ENCODE peak calls at places on chromosomes 2 and 18, in four cellular contexts. L is GDM1; S is activated naive CD8-positive, alpha-beta T cell treated with anti-CD3 and anti-CD28 coated beads, Interleukin-2, amount 50 U/mL, for 16 hours; J is anterior cingulate cortex. G is an unnamed sample.

GRCh38 chr2:235105821-235106359 is 154.1 kb downstream of the SH3BP4 start:
- DNase-seq in J (no peak), L (no peak), S (no peak), G (no peak)

GRCh38 chr2:25187729-25188350 is 19.5 kb upstream of the POMC start:
- DNase-seq in J (no peak), L (no peak), S (no peak), G (no peak)

GRCh38 chr2:11995381-11995947 is 249.0 kb downstream of the LPIN1 start:
- DNase-seq in L (no peak), S (no peak), J (no peak), G (no peak)

GRCh38 chr2:19847486-19847885 is 54.3 kb downstream of the TTC32 start:
- DNase-seq in L (no peak), S (no peak), J (no peak), G (no peak)

GRCh38 chr18:50183556-50183955 is 11.4 kb downstream of the MYO5B start:
- DNase-seq in L (no peak), J (no peak), S (no peak), G (no peak)

GRCh38 chr2:134287323-134287722 is 33.5 kb downstream of the MGAT5 start:
- DNase-seq in L (no peak), S (no peak), J (no peak), G (no peak)

GRCh38 chr2:54274781-54275242 is 18.8 kb upstream of the TSPYL6 start:
- DNase-seq in J (no peak), S (no peak), L (no peak), G (no peak)

GRCh38 chr2:122543815-122544214 is 788.4 kb downstream of the TSN start:
- DNase-seq in S (no peak), L (no peak), J (no peak), G (no peak)

GRCh38 chr2:157420771-157421323 is 23.0 kb downstream of the CYTIP start:
- DNase-seq in S (no peak), L (peak; percentile 31), J (no peak), G (no peak)

GRCh38 chr2:121897335-121897970 is 142.0 kb downstream of the TSN start:
- DNase-seq in J (no peak), L (no peak), S (no peak), G (no peak)

GRCh38 chr18:41993151-41993550 is 38.1 kb downstream of the PIK3C3 start:
- DNase-seq in J (no peak), L (no peak), S (no peak), G (no peak)

GRCh38 chr18:79681484-79682387 is 2.1 kb downstream of the CTDP1 start:
- DNase-seq in S (no peak), L (peak; percentile 11), J (no peak), G (no peak)

GRCh38 chr2:203002054-203002821 is 12.4 kb upstream of the NBEAL1 start:
- DNase-seq in L (no peak), J (no peak), S (no peak), G (no peak)

GRCh38 chr18:12254137-12254819 is at the start of gene CIDEA:
- DNase-seq in J (no peak), L (no peak), S (no peak), G (peak; percentile 11)

GRCh38 chr2:201357216-201357615 is at the start of gene FLACC1:
- DNase-seq in S (no peak), J (peak; percentile 5), L (no peak), G (no peak)

GRCh38 chr2:46879511-46879910 is 36.1 kb downstream of the MCFD2 start:
- DNase-seq in J (no peak), S (no peak), L (no peak), G (no peak)

GRCh38 chr2:237429761-237430160 is 15.8 kb upstream of the COL6A3 start:
- DNase-seq in J (no peak), L (no peak), S (no peak), G (no peak)

GRCh38 chr2:233402774-233403173 is 48.5 kb downstream of the DGKD start:
- DNase-seq in L (no peak), J (no peak), S (no peak), G (no peak)

GRCh38 chr18:77199707-77200106 is 49.9 kb upstream of the GALR1 start:
- DNase-seq in J (no peak), L (no peak), S (no peak), G (no peak)

GRCh38 chr2:236177604-236177966 is 9.4 kb upstream of the GBX2 start:
- DNase-seq in S (no peak), L (no peak), J (no peak), G (no peak)

GRCh38 chr2:199910338-199911051 is 598 bp upstream of the C2orf69 start:
- DNase-seq in L (no peak), J (no peak), S (no peak), G (no peak)

GRCh38 chr18:59024829-59025228 is 114.9 kb upstream of the SEC11C start:
- DNase-seq in J (no peak), S (no peak), L (no peak), G (no peak)

GRCh38 chr2:143504397-143504796 is 375.2 kb downstream of the ARHGAP15 start:
- DNase-seq in L (no peak), J (no peak), S (no peak), G (no peak)

GRCh38 chr2:74893332-74893731 is 59.4 kb downstream of the HK2 start:
- DNase-seq in S (no peak), L (no peak), J (no peak), G (no peak)

GRCh38 chr2:134195341-134195740 is 58.5 kb upstream of the MGAT5 start:
- DNase-seq in J (no peak), S (no peak), L (no peak), G (no peak)

GRCh38 chr18:59272971-59273935 is at the start of gene RAX:
- DNase-seq in L (no peak), J (no peak), S (no peak), G (no peak)

GRCh38 chr18:58338961-58339722 is 289.7 kb downstream of the ALPK2 start:
- DNase-seq in L (no peak), J (no peak), S (no peak), G (no peak)

G was measured in occipital lobe.